ENCODE peak calls at places on chromosomes 16 and 17, in nine cellular contexts. Z is T-helper 2 cell; G is ACHN; P is stimulated activated CD4-positive, alpha-beta T cell treated with anti-CD3 and anti-CD28 coated beads, TNF-alpha, amount 100 ng/mL, for 24 hours; S is HT1080; J is naive thymus-derived CD4-positive, alpha-beta T cell; K is bronchial epithelial cell; V is fibroblast of the aortic adventitia; Q is cardiac fibroblast. N is an unnamed sample.

GRCh38 chr16:27822529-27823437 is 240.7 kb downstream of the GSG1L start:
- DNase-seq in Z (no peak), G (no peak), P (no peak), S (no peak), J (no peak), K (no peak), V (no peak), Q (no peak), N (no peak)

GRCh38 chr16:84699712-84700517 is at the start of gene USP10:
- DNase-seq in Z (peak), G (peak), P (peak), S (peak), J (peak), K (peak), V (peak), Q (peak), N (peak)

GRCh38 chr16:12757546-12757945 is 46.1 kb downstream of the CPPED1 start:
- DNase-seq in Z (no peak), G (no peak), P (no peak), S (no peak), J (no peak), K (no peak), V (no peak), Q (no peak), N (no peak)

GRCh38 chr16:15981382-15981781 is 32.0 kb downstream of the ABCC1 start:
- DNase-seq in Z (no peak), G (no peak), P (no peak), S (no peak), J (no peak), K (no peak), V (no peak), Q (no peak), N (no peak)

GRCh38 chr16:86519649-86520316 is 9.5 kb downstream of the FOXF1 start:
- DNase-seq in Z (peak), G (peak), P (peak), S (peak), J (peak), K (peak), V (peak), Q (peak), N (peak)

GRCh38 chr16:22888791-22889190 is 74.8 kb downstream of the HS3ST2 start:
- DNase-seq in Z (no peak), G (no peak), P (no peak), S (no peak), J (no peak), K (no peak), V (no peak), Q (no peak), N (no peak)

GRCh38 chr16:66081967-66082366 is 284.5 kb upstream of the CDH5 start:
- DNase-seq in Z (no peak), G (no peak), P (no peak), S (peak), J (no peak), K (peak), V (peak), Q (peak), N (no peak)

GRCh38 chr17:58666858-58667267 is 25.0 kb downstream of the TEX14 start:
- DNase-seq in Z (no peak), G (no peak), P (peak), S (no peak), J (peak), K (peak), V (peak), Q (peak), N (no peak)

GRCh38 chr17:49343273-49343672 is 18.8 kb downstream of the ZNF652 start:
- DNase-seq in Z (no peak), G (no peak), P (no peak), S (no peak), J (no peak), K (no peak), V (peak), Q (peak), N (no peak)

GRCh38 chr16:81879625-81880024 is 100.5 kb downstream of the PLCG2 start:
- DNase-seq in Z (no peak), G (peak), P (no peak), S (no peak), J (no peak), K (no peak), V (no peak), Q (no peak), N (no peak)

GRCh38 chr17:50268040-50268439 is 6.2 kb upstream of the TMEM92 start:
- DNase-seq in Z (no peak), G (no peak), P (no peak), S (no peak), J (no peak), K (no peak), V (no peak), Q (no peak), N (no peak)

GRCh38 chr17:60164164-60164563 is 14.4 kb downstream of the CA4 start:
- DNase-seq in Z (no peak), G (no peak), P (no peak), S (no peak), J (no peak), K (no peak), V (no peak), Q (no peak), N (no peak)

GRCh38 chr17:62652251-62653001 is 25.0 kb downstream of the MRC2 start:
- DNase-seq in Z (peak), G (peak), P (peak), S (peak), J (peak), K (peak), V (peak), Q (peak), N (peak)

GRCh38 chr17:40532520-40533253 is 31.3 kb upstream of the TNS4 start:
- DNase-seq in Z (no peak), G (no peak), P (no peak), S (peak), J (no peak), K (peak), V (peak), Q (peak), N (no peak)

GRCh38 chr16:50266337-50267091 is at the start of gene ADCY7:
- DNase-seq in Z (peak), G (peak), P (peak), S (peak), J (peak), K (peak), V (peak), Q (peak), N (peak)

GRCh38 chr16:55703003-55704001 is 47.5 kb downstream of the SLC6A2 start:
- DNase-seq in Z (no peak), G (peak), P (no peak), S (peak), J (no peak), K (peak), V (peak), Q (peak), N (no peak)

GRCh38 chr17:859461-860195 is 77.5 kb downstream of the MRM3 start:
- DNase-seq in Z (no peak), G (no peak), P (no peak), S (no peak), J (no peak), K (peak), V (peak), Q (peak), N (no peak)

GRCh38 chr16:47065766-47066688 is 77.7 kb downstream of the NETO2 start:
- DNase-seq in Z (no peak), G (no peak), P (no peak), S (no peak), J (no peak), K (no peak), V (no peak), Q (no peak), N (no peak)

GRCh38 chr16:86567701-86568571 is 1.3 kb downstream of the FOXC2 start:
- DNase-seq in Z (no peak), G (peak), P (no peak), S (peak), J (no peak), K (no peak), V (peak), Q (peak), N (no peak)

GRCh38 chr16:57226701-57227621 is 18.1 kb upstream of the ARL2BP start:
- DNase-seq in Z (no peak), G (no peak), P (no peak), S (no peak), J (no peak), K (peak), V (no peak), Q (no peak), N (no peak)

GRCh38 chr17:28643979-28644781 is 778 bp downstream of the BLTP2 start:
- DNase-seq in Z (no peak), G (peak), P (peak), S (peak), J (no peak), K (peak), V (peak), Q (peak), N (peak)

GRCh38 chr17:14301279-14301760 is 439 bp downstream of the HS3ST3B1 start:
- DNase-seq in Z (peak), G (peak), P (peak), S (peak), J (no peak), K (peak), V (no peak), Q (no peak), N (no peak)